ENCODE peak calls at places on chromosomes 13 and 19, in five cellular contexts. H is fibroblast of lung, L is adrenal gland, D is SJSA1, W is osteoblast. O is an unnamed sample.

GRCh38 chr19:58330458-58330857 is 3.7 kb downstream of the ZSCAN22 start:
- DNase-seq in H (peak; percentile 83), L (peak; percentile 25), D (no peak), W (peak; percentile 96), O (no peak)

GRCh38 chr19:51311388-51312257 is at the start of gene IGLON5:
- DNase-seq in H (no peak), L (no peak), D (no peak), W (peak; percentile 73), O (no peak)

GRCh38 chr19:50423279-50424113 is 4.8 kb downstream of the SPIB start:
- DNase-seq in H (no peak), L (no peak), D (no peak), W (no peak), O (no peak)

GRCh38 chr13:113566227-113566561 is 18.4 kb upstream of the TFDP1 start:
- DNase-seq in H (no peak), L (no peak), D (peak; percentile 51), W (peak; percentile 73), O (no peak)

GRCh38 chr19:13717194-13717643 is 47.1 kb upstream of the MRI1 start:
- DNase-seq in H (no peak), L (no peak), D (no peak), W (peak; percentile 25), O (no peak)

GRCh38 chr19:35309481-35310279 is 17.7 kb downstream of the MAG start:
- DNase-seq in H (peak; percentile 25), L (peak; percentile 94), D (no peak), W (peak; percentile 30), O (no peak)

GRCh38 chr13:99347335-99347878 is 40.2 kb upstream of the GPR183 start:
- DNase-seq in H (no peak), L (no peak), D (peak; percentile 64), W (no peak), O (no peak)

GRCh38 chr13:40251343-40252032 is 415.0 kb downstream of the FOXO1 start:
- DNase-seq in H (peak; percentile 47), L (no peak), D (no peak), W (no peak), O (no peak)

GRCh38 chr19:12736854-12737665 is at the start of gene GET3:
- DNase-seq in H (peak; percentile 100), L (peak; percentile 99), D (peak; percentile 96), W (peak; percentile 100), O (peak; percentile 84)

GRCh38 chr13:48412881-48413351 is at the start of gene LPAR6:
- DNase-seq in H (peak; percentile 80), L (peak; percentile 22), D (no peak), W (peak; percentile 45), O (no peak)

GRCh38 chr13:102504002-102504401 is 92.8 kb upstream of the TPP2 start:
- DNase-seq in H (no peak), L (no peak), D (no peak), W (no peak), O (no peak)

GRCh38 chr13:79307866-79308298 is 98.2 kb downstream of the RBM26 start:
- DNase-seq in H (peak; percentile 26), L (peak; percentile 33), D (peak; percentile 45), W (no peak), O (no peak)

GRCh38 chr13:50916701-50917184 is 7.2 kb downstream of the RNASEH2B start:
- DNase-seq in H (no peak), L (peak; percentile 25), D (no peak), W (no peak), O (peak; percentile 34)

GRCh38 chr19:21559444-21559843 is 54.0 kb downstream of the ZNF429 start:
- DNase-seq in H (no peak), L (no peak), D (no peak), W (no peak), O (peak; percentile 25)

GRCh38 chr19:8025321-8025720 is 19.9 kb upstream of the ELAVL1 start:
- DNase-seq in H (no peak), L (no peak), D (no peak), W (peak; percentile 41), O (no peak)

GRCh38 chr13:99980201-99981114 is 1.1 kb upstream of the ZIC2 start:
- DNase-seq in H (peak; percentile 51), L (peak; percentile 67), D (peak; percentile 96), W (peak; percentile 98), O (peak; percentile 78)

GRCh38 chr13:32811297-32811800 is 204.9 kb upstream of the KL start:
- DNase-seq in H (no peak), L (no peak), D (no peak), W (no peak), O (peak; percentile 35)

GRCh38 chr13:80132741-80133601 is 208.0 kb downstream of the SPRY2 start:
- DNase-seq in H (peak; percentile 65), L (peak; percentile 71), D (peak; percentile 56), W (peak; percentile 75), O (peak; percentile 81)

GRCh38 chr19:40702337-40703012 is 12.0 kb upstream of the NUMBL start:
- DNase-seq in H (peak; percentile 30), L (no peak), D (no peak), W (no peak), O (peak; percentile 41)

GRCh38 chr13:23570931-23571330 is 719 bp downstream of the TNFRSF19 start:
- DNase-seq in H (peak; percentile 62), L (no peak), D (no peak), W (no peak), O (no peak)

DNA sequence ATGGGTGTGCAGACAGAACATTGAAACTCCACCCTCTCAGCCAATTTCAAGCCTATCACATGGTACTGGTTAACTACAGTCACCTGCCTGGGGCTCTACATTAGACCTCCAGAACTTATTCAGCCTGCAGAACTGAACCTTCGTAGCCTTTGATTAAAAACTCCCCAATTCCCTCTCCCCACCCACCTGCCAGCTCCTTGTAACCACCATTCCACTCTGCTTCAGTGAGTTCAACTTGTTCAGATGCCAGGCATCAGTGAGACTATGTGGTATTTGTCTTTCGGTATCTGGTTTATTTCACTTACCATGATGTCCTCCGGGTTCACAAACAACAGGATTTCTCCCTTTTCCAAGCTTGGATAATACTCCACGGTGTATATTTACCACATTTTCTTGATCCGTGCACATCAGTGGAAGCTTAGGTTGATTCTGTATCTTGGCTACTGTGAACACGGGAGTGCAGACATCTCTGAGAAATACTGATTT is 19.2 kb downstream of the RAB20 start:
- DNase-seq in H (no peak), L (no peak), D (no peak), W (no peak), O (no peak)
- H3K4me1 ChIP-seq in H (no peaks in the 10 kb centered on the region), L (peaks cover 72% of the 10 kb centered on the region), D (peaks cover 21% of the 10 kb centered on the region), W (peaks cover 13% of the 10 kb centered on the region), O (peaks cover 32% of the 10 kb centered on the region)

GRCh38 chr19:16319466-16319865 is 5.2 kb upstream of the KLF2 start:
- DNase-seq in H (peak; percentile 62), L (peak; percentile 24), D (peak; percentile 99), W (peak; percentile 68), O (no peak)

GRCh38 chr19:16320987-16321386 is 3.6 kb upstream of the KLF2 start:
- DNase-seq in H (no peak), L (no peak), D (peak; percentile 68), W (no peak), O (no peak)

GRCh38 chr19:16316506-16316882 is 8.1 kb upstream of the KLF2 start:
- DNase-seq in H (no peak), L (peak; percentile 24), D (no peak), W (no peak), O (no peak)

GRCh38 chr19:16315825-16316505 is 8.7 kb upstream of the KLF2 start:
- DNase-seq in H (peak; percentile 100), L (peak; percentile 79), D (peak; percentile 80), W (peak; percentile 96), O (no peak)
- H3K4me3 ChIP-seq in H (peak overlapping the region; percentile 22), L (no peak overlapping the region), D (no peak overlapping the region), W (no peak overlapping the region), O (no peak overlapping the region)

GRCh38 chr13:109226631-109227030 is 559.8 kb downstream of the IRS2 start:
- DNase-seq in H (no peak), L (no peak), D (peak; percentile 36), W (no peak), O (no peak)

GRCh38 chr13:109227344-109227940 is 558.9 kb downstream of the IRS2 start:
- DNase-seq in H (no peak), L (no peak), D (peak; percentile 61), W (no peak), O (no peak)

GRCh38 chr13:109224033-109224432 is 562.4 kb downstream of the IRS2 start:
- DNase-seq in H (no peak), L (no peak), D (no peak), W (no peak), O (no peak)

GRCh38 chr13:109231853-109232252 is 554.5 kb downstream of the IRS2 start:
- DNase-seq in H (peak; percentile 24), L (no peak), D (no peak), W (no peak), O (no peak)

GRCh38 chr13:109228211-109228610 is 558.2 kb downstream of the IRS2 start:
- DNase-seq in H (no peak), L (no peak), D (no peak), W (no peak), O (no peak)
- H3K4me1 ChIP-seq in H (no peaks in the 10 kb centered on the region), L (no peaks in the 10 kb centered on the region), D (peaks cover 9% of the 10 kb centered on the region), W (no peaks in the 10 kb centered on the region), O (no peaks in the 10 kb centered on the region)

GRCh38 chr19:1749373-1750342 is 3.6 kb upstream of the ONECUT3 start:
- DNase-seq in H (no peak), L (no peak), D (no peak), W (no peak), O (no peak)
- H3K4me3 ChIP-seq in H (no peak overlapping the region), L (no peak overlapping the region), D (no peak overlapping the region), W (no peak overlapping the region), O (no peak overlapping the region)

GRCh38 chr19:39136225-39136940 is 10.8 kb downstream of the PAK4 start:
- DNase-seq in H (no peak), L (no peak), D (no peak), W (peak; percentile 86), O (peak; percentile 89)

GRCh38 chr19:39137131-39137530 is 11.5 kb downstream of the PAK4 start:
- DNase-seq in H (no peak), L (no peak), D (no peak), W (peak; percentile 54), O (no peak)

GRCh38 chr19:39138221-39139211 is 12.9 kb downstream of the PAK4 start:
- DNase-seq in H (no peak), L (no peak), D (no peak), W (peak; percentile 34), O (no peak)

GRCh38 chr19:39133431-39134270 is 8.1 kb downstream of the PAK4 start:
- DNase-seq in H (no peak), L (no peak), D (no peak), W (peak; percentile 75), O (no peak)

DNA sequence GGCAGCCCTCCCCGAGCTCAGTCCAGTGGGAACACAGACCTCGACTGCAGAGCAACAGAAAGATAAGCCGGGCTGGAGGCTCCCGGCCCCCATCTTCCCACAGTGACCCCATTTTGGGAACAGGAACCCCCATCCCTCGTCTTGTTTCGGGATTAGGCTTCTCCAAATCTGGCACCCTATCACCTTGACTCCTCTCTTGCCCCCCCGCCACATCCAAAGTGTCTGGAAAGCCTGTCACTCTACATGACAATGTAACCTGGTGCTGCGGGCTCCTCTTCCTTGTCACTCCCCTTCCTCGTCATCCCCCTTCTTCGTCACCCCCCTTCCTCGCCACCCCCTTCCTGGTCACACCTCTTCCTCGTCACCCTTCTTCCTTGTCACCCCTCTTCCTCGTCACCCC is 10.1 kb downstream of the PAK4 start:
- DNase-seq in H (no peak), L (no peak), D (no peak), W (peak; percentile 74), O (no peak)
- H3K4me1 ChIP-seq in H (peaks cover 5% of the 10 kb centered on the region), L (peaks cover 68% of the 10 kb centered on the region), D (peaks cover 13% of the 10 kb centered on the region), W (no peaks in the 10 kb centered on the region), O (peaks cover 44% of the 10 kb centered on the region)

GRCh38 chr19:18612772-18613588 is at the start of gene TMEM59L:
- DNase-seq in H (no peak), L (no peak), D (no peak), W (peak; percentile 95), O (no peak)
- H3K4me3 ChIP-seq in H (peak within 1 kb of the TSS; percentile 15), L (no peak within 1 kb of the TSS), D (peak within 1 kb of the TSS; percentile 17), W (peak within 1 kb of the TSS; percentile 69), O (no peak within 1 kb of the TSS)

O was measured in mucosa of descending colon.